ENCODE peak calls at places on chromosomes 11 and 22, in seven cellular contexts. One of them, this sample, is unnamed.

GRCh38 chr11:93890441-93891051 is 40.1 kb upstream of the VSTM5 start:
- DNase-seq in tibial artery: no peak
- DNase-seq in osteocyte: no peak
- DNase-seq in B cell: no peak
- DNase-seq in AG09319: no peak
- DNase-seq in NCI-H460: no peak
- DNase-seq in activated CD4-positive, alpha-beta T cell treated with anti-CD3 and anti-CD28 coated beads, Interleukin-2, amount 10 ng/mL, durations not matched to agents 24 days and 14 days: no peak
- DNase-seq in this sample: no peak

GRCh38 chr11:112291191-112291590 is 30.5 kb upstream of the PLET1 start:
- DNase-seq in tibial artery: no peak
- DNase-seq in activated CD4-positive, alpha-beta T cell treated with anti-CD3 and anti-CD28 coated beads, Interleukin-2, amount 10 ng/mL, durations not matched to agents 24 days and 14 days: no peak
- DNase-seq in AG09319: no peak
- DNase-seq in B cell: no peak
- DNase-seq in NCI-H460: no peak
- DNase-seq in osteocyte: no peak
- DNase-seq in this sample: no peak

GRCh38 chr11:117950320-117950719 is 21.1 kb upstream of the TMPRSS13 start:
- DNase-seq in B cell: peak
- DNase-seq in osteocyte: peak
- DNase-seq in tibial artery: no peak
- DNase-seq in NCI-H460: no peak
- DNase-seq in AG09319: no peak
- DNase-seq in activated CD4-positive, alpha-beta T cell treated with anti-CD3 and anti-CD28 coated beads, Interleukin-2, amount 10 ng/mL, durations not matched to agents 24 days and 14 days: peak
- DNase-seq in this sample: no peak

GRCh38 chr11:65593518-65594414 is 1.8 kb downstream of the KCNK7 start:
- DNase-seq in B cell: peak
- DNase-seq in osteocyte: no peak
- DNase-seq in AG09319: no peak
- DNase-seq in tibial artery: peak
- DNase-seq in NCI-H460: no peak
- DNase-seq in activated CD4-positive, alpha-beta T cell treated with anti-CD3 and anti-CD28 coated beads, Interleukin-2, amount 10 ng/mL, durations not matched to agents 24 days and 14 days: peak
- DNase-seq in this sample: no peak

GRCh38 chr22:37485006-37485713 is 1.0 kb downstream of the MFNG start:
- DNase-seq in NCI-H460: no peak
- DNase-seq in activated CD4-positive, alpha-beta T cell treated with anti-CD3 and anti-CD28 coated beads, Interleukin-2, amount 10 ng/mL, durations not matched to agents 24 days and 14 days: peak
- DNase-seq in osteocyte: no peak
- DNase-seq in B cell: peak
- DNase-seq in AG09319: no peak
- DNase-seq in tibial artery: no peak
- DNase-seq in this sample: no peak

GRCh38 chr11:76266269-76266668 is 60.0 kb upstream of the WNT11 start:
- DNase-seq in osteocyte: no peak
- DNase-seq in tibial artery: peak
- DNase-seq in AG09319: peak
- DNase-seq in B cell: no peak
- DNase-seq in activated CD4-positive, alpha-beta T cell treated with anti-CD3 and anti-CD28 coated beads, Interleukin-2, amount 10 ng/mL, durations not matched to agents 24 days and 14 days: no peak
- DNase-seq in NCI-H460: no peak
- DNase-seq in this sample: peak

GRCh38 chr22:45671051-45671782 is 417 bp upstream of the ATXN10 start:
- DNase-seq in NCI-H460: no peak
- DNase-seq in activated CD4-positive, alpha-beta T cell treated with anti-CD3 and anti-CD28 coated beads, Interleukin-2, amount 10 ng/mL, durations not matched to agents 24 days and 14 days: peak
- DNase-seq in B cell: no peak
- DNase-seq in tibial artery: no peak
- DNase-seq in AG09319: no peak
- DNase-seq in osteocyte: no peak
- DNase-seq in this sample: no peak

GRCh38 chr11:87351671-87352070 is 313.9 kb downstream of the TMEM135 start:
- DNase-seq in NCI-H460: no peak
- DNase-seq in B cell: no peak
- DNase-seq in osteocyte: no peak
- DNase-seq in activated CD4-positive, alpha-beta T cell treated with anti-CD3 and anti-CD28 coated beads, Interleukin-2, amount 10 ng/mL, durations not matched to agents 24 days and 14 days: no peak
- DNase-seq in tibial artery: no peak
- DNase-seq in AG09319: no peak
- DNase-seq in this sample: no peak

GRCh38 chr22:19818264-19819208 is 36.1 kb downstream of the GNB1L start:
- DNase-seq in osteocyte: peak
- DNase-seq in NCI-H460: no peak
- DNase-seq in AG09319: no peak
- DNase-seq in tibial artery: peak
- DNase-seq in B cell: no peak
- DNase-seq in activated CD4-positive, alpha-beta T cell treated with anti-CD3 and anti-CD28 coated beads, Interleukin-2, amount 10 ng/mL, durations not matched to agents 24 days and 14 days: no peak
- DNase-seq in this sample: no peak

GRCh38 chr11:131408011-131408640 is 37.7 kb downstream of the NTM start:
- DNase-seq in AG09319: no peak
- DNase-seq in activated CD4-positive, alpha-beta T cell treated with anti-CD3 and anti-CD28 coated beads, Interleukin-2, amount 10 ng/mL, durations not matched to agents 24 days and 14 days: peak
- DNase-seq in B cell: no peak
- DNase-seq in tibial artery: no peak
- DNase-seq in osteocyte: no peak
- DNase-seq in NCI-H460: peak
- DNase-seq in this sample: no peak

GRCh38 chr11:19672591-19673206 is 39.9 kb upstream of the NAV2 start:
- DNase-seq in B cell: no peak
- DNase-seq in tibial artery: no peak
- DNase-seq in NCI-H460: no peak
- DNase-seq in activated CD4-positive, alpha-beta T cell treated with anti-CD3 and anti-CD28 coated beads, Interleukin-2, amount 10 ng/mL, durations not matched to agents 24 days and 14 days: no peak
- DNase-seq in AG09319: no peak
- DNase-seq in osteocyte: no peak
- DNase-seq in this sample: no peak

GRCh38 chr11:30585067-30585891 is 874 bp downstream of the MPPED2 start:
- DNase-seq in AG09319: no peak
- DNase-seq in osteocyte: no peak
- DNase-seq in activated CD4-positive, alpha-beta T cell treated with anti-CD3 and anti-CD28 coated beads, Interleukin-2, amount 10 ng/mL, durations not matched to agents 24 days and 14 days: peak
- DNase-seq in B cell: no peak
- DNase-seq in tibial artery: peak
- DNase-seq in NCI-H460: no peak
- DNase-seq in this sample: no peak

GRCh38 chr11:1779034-1779805 is 15.5 kb upstream of the CTSD start:
- DNase-seq in activated CD4-positive, alpha-beta T cell treated with anti-CD3 and anti-CD28 coated beads, Interleukin-2, amount 10 ng/mL, durations not matched to agents 24 days and 14 days: no peak
- DNase-seq in osteocyte: no peak
- DNase-seq in tibial artery: peak
- DNase-seq in AG09319: no peak
- DNase-seq in B cell: no peak
- DNase-seq in NCI-H460: no peak
- DNase-seq in this sample: no peak

GRCh38 chr11:80621871-80622270 is 1181.0 kb upstream of the TENM4 start:
- DNase-seq in osteocyte: no peak
- DNase-seq in NCI-H460: no peak
- DNase-seq in B cell: no peak
- DNase-seq in tibial artery: no peak
- DNase-seq in activated CD4-positive, alpha-beta T cell treated with anti-CD3 and anti-CD28 coated beads, Interleukin-2, amount 10 ng/mL, durations not matched to agents 24 days and 14 days: no peak
- DNase-seq in AG09319: no peak
- DNase-seq in this sample: no peak

GRCh38 chr11:26820739-26821138 is 98.9 kb upstream of the SLC5A12 start:
- DNase-seq in AG09319: peak
- DNase-seq in osteocyte: no peak
- DNase-seq in B cell: no peak
- DNase-seq in tibial artery: no peak
- DNase-seq in NCI-H460: no peak
- DNase-seq in activated CD4-positive, alpha-beta T cell treated with anti-CD3 and anti-CD28 coated beads, Interleukin-2, amount 10 ng/mL, durations not matched to agents 24 days and 14 days: no peak
- DNase-seq in this sample: peak

GRCh38 chr11:128745296-128746183 is 51.7 kb downstream of the FLI1 start:
- DNase-seq in B cell: no peak
- DNase-seq in osteocyte: no peak
- DNase-seq in tibial artery: no peak
- DNase-seq in activated CD4-positive, alpha-beta T cell treated with anti-CD3 and anti-CD28 coated beads, Interleukin-2, amount 10 ng/mL, durations not matched to agents 24 days and 14 days: no peak
- DNase-seq in NCI-H460: no peak
- DNase-seq in AG09319: peak
- DNase-seq in this sample: no peak

GRCh38 chr22:25360891-25361645 is 141.6 kb downstream of the CRYBB2 start:
- DNase-seq in NCI-H460: no peak
- DNase-seq in tibial artery: peak
- DNase-seq in AG09319: no peak
- DNase-seq in activated CD4-positive, alpha-beta T cell treated with anti-CD3 and anti-CD28 coated beads, Interleukin-2, amount 10 ng/mL, durations not matched to agents 24 days and 14 days: no peak
- DNase-seq in osteocyte: no peak
- DNase-seq in B cell: no peak
- DNase-seq in this sample: no peak

GRCh38 chr11:35875466-35875865 is 68.4 kb upstream of the LDLRAD3 start:
- DNase-seq in AG09319: no peak
- DNase-seq in B cell: no peak
- DNase-seq in tibial artery: no peak
- DNase-seq in activated CD4-positive, alpha-beta T cell treated with anti-CD3 and anti-CD28 coated beads, Interleukin-2, amount 10 ng/mL, durations not matched to agents 24 days and 14 days: no peak
- DNase-seq in NCI-H460: no peak
- DNase-seq in osteocyte: no peak
- DNase-seq in this sample: no peak

GRCh38 chr22:30606455-30607299 is at the start of gene TCN2:
- DNase-seq in osteocyte: no peak
- DNase-seq in B cell: no peak
- DNase-seq in NCI-H460: peak
- DNase-seq in AG09319: peak
- DNase-seq in tibial artery: peak
- DNase-seq in activated CD4-positive, alpha-beta T cell treated with anti-CD3 and anti-CD28 coated beads, Interleukin-2, amount 10 ng/mL, durations not matched to agents 24 days and 14 days: peak
- DNase-seq in this sample: no peak

GRCh38 chr11:66919938-66920337 is 38.2 kb downstream of the PC start:
- DNase-seq in osteocyte: no peak
- DNase-seq in tibial artery: no peak
- DNase-seq in activated CD4-positive, alpha-beta T cell treated with anti-CD3 and anti-CD28 coated beads, Interleukin-2, amount 10 ng/mL, durations not matched to agents 24 days and 14 days: no peak
- DNase-seq in B cell: no peak
- DNase-seq in NCI-H460: no peak
- DNase-seq in AG09319: no peak
- DNase-seq in this sample: no peak

GRCh38 chr22:31248138-31248745 is 36.1 kb downstream of the LIMK2 start:
- DNase-seq in B cell: no peak
- DNase-seq in activated CD4-positive, alpha-beta T cell treated with anti-CD3 and anti-CD28 coated beads, Interleukin-2, amount 10 ng/mL, durations not matched to agents 24 days and 14 days: peak
- DNase-seq in tibial artery: peak
- DNase-seq in AG09319: peak
- DNase-seq in NCI-H460: no peak
- DNase-seq in osteocyte: peak
- DNase-seq in this sample: peak

This sample was measured in AG04449.